ENCODE peak calls at places on chromosomes 16 and 17, in four cellular contexts. X is astrocyte of the spinal cord, L is lung, C is bronchial epithelial cell. K is an unnamed sample.

GRCh38 chr16:71853413-71853812 is 7.6 kb downstream of the ATXN1L start:
- DNase-seq in X (no peak), L (no peak), C (no peak), K (no peak)

GRCh38 chr16:154223-155030 is 2.0 kb downstream of the HBZ start:
- DNase-seq in X (peak; percentile 31), L (no peak), C (peak; percentile 19), K (no peak)

GRCh38 chr17:12463102-12463501 is 202.6 kb upstream of the MYOCD start:
- DNase-seq in X (peak; percentile 15), L (no peak), C (no peak), K (no peak)

GRCh38 chr16:66741131-66741900 is 10.1 kb downstream of the DYNC1LI2 start:
- DNase-seq in X (peak; percentile 96), L (peak; percentile 91), C (peak; percentile 88), K (no peak)

GRCh38 chr17:43721537-43722268 is 36.9 kb downstream of the SOST start:
- DNase-seq in X (no peak), L (no peak), C (no peak), K (no peak)

GRCh38 chr16:47377156-47377555 is 83.7 kb downstream of the ITFG1 start:
- DNase-seq in X (peak; percentile 29), L (no peak), C (peak; percentile 87), K (no peak)

GRCh38 chr17:45847747-45848146 is 3.1 kb downstream of the SPPL2C start:
- DNase-seq in X (no peak), L (no peak), C (no peak), K (no peak)

GRCh38 chr17:58632324-58633314 is 59.2 kb downstream of the TEX14 start:
- DNase-seq in X (no peak), L (no peak), C (no peak), K (no peak)

GRCh38 chr16:81261049-81261648 is 22.7 kb downstream of the BCO1 start:
- DNase-seq in X (no peak), L (no peak), C (peak; percentile 30), K (no peak)

GRCh38 chr17:16352838-16353701 is at the start of gene CENPV:
- DNase-seq in X (no peak), L (peak; percentile 40), C (no peak), K (no peak)

GRCh38 chr17:81576621-81577277 is 24.6 kb upstream of the FAAP100 start:
- DNase-seq in X (peak; percentile 89), L (no peak), C (peak; percentile 85), K (no peak)

GRCh38 chr17:4542726-4543191 is 12.4 kb downstream of the MYBBP1A start:
- DNase-seq in X (no peak), L (no peak), C (no peak), K (peak; percentile 38)

GRCh38 chr17:39926588-39927100 is 757 bp downstream of the ORMDL3 start:
- DNase-seq in X (peak; percentile 16), L (peak; percentile 65), C (peak; percentile 35), K (no peak)

GRCh38 chr17:61394630-61395408 is 4.8 kb upstream of the TBX2 start:
- DNase-seq in X (no peak), L (no peak), C (no peak), K (no peak)

GRCh38 chr17:18891541-18891940 is 33.6 kb downstream of the PRPSAP2 start:
- DNase-seq in X (no peak), L (no peak), C (no peak), K (no peak)

GRCh38 chr17:39110435-39111136 is 40.9 kb downstream of the PLXDC1 start:
- DNase-seq in X (no peak), L (no peak), C (no peak), K (no peak)

GRCh38 chr16:87380875-87381274 is 2.7 kb downstream of the FBXO31 start:
- DNase-seq in X (peak; percentile 49), L (no peak), C (no peak), K (no peak)

GRCh38 chr16:87006789-87007745 is 310.1 kb downstream of the C16orf95 start:
- DNase-seq in X (no peak), L (no peak), C (no peak), K (no peak)

GRCh38 chr17:65190467-65191095 is 53.4 kb downstream of the RGS9 start:
- DNase-seq in X (peak; percentile 58), L (no peak), C (peak; percentile 26), K (no peak)

GRCh38 chr17:45920083-45920482 is 25.7 kb downstream of the MAPT start:
- DNase-seq in X (no peak), L (no peak), C (no peak), K (no peak)

GRCh38 chr17:57999496-58000017 is 7.5 kb downstream of the SRSF1 start:
- DNase-seq in X (peak; percentile 83), L (no peak), C (peak; percentile 74), K (no peak)

GRCh38 chr17:80649672-80650338 is 105.2 kb downstream of the RPTOR start:
- DNase-seq in X (peak; percentile 64), L (peak; percentile 47), C (peak; percentile 81), K (no peak)

GRCh38 chr16:28596115-28596630 is 677 bp downstream of the SULT1A2 start:
- DNase-seq in X (no peak), L (no peak), C (no peak), K (no peak)

GRCh38 chr16:28596840-28597691 is at the start of gene SULT1A2:
- DNase-seq in X (no peak), L (peak; percentile 82), C (peak; percentile 57), K (no peak)

GRCh38 chr16:28592979-28593553 is 3.8 kb downstream of the SULT1A2 start:
- DNase-seq in X (no peak), L (no peak), C (no peak), K (peak; percentile 12)

GRCh38 chr16:28592511-28592910 is 4.3 kb downstream of the SULT1A2 start:
- DNase-seq in X (no peak), L (no peak), C (no peak), K (peak; percentile 16)

DNA sequence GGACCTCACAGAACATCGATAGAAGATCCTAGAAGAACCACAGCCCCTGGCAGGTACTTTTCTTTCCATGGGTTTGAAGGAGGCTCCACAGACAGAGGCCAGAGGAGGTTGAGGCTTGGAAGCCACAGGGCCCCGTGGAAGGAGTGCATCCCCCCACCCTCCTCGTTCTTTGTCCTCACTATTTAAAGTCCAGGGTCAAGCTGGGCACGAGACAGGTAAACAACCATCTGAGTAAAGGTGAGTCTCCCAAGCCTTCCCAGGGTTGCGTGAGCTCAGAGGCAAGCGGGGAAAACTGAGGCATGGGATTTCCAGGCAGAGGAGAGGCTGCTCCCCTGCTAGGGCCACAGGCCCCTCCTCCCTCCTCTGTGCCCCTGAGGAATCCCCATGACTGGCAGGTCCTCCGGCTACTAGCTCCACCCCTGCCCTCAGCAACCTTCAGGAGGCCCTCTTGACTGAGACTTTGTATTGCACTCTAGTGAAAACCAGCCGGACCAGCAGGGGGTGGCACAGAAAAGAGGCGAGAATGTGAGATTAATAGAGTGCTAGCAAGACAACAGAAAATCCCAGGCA is 927 bp upstream of the SULT1A2 start:
- DNase-seq in X (no peak), L (peak; percentile 54), C (no peak), K (no peak)
- TF ChIP-seq CTCF in X (no peak), L (no peak), C (no peak), K (no peak)

DNA sequence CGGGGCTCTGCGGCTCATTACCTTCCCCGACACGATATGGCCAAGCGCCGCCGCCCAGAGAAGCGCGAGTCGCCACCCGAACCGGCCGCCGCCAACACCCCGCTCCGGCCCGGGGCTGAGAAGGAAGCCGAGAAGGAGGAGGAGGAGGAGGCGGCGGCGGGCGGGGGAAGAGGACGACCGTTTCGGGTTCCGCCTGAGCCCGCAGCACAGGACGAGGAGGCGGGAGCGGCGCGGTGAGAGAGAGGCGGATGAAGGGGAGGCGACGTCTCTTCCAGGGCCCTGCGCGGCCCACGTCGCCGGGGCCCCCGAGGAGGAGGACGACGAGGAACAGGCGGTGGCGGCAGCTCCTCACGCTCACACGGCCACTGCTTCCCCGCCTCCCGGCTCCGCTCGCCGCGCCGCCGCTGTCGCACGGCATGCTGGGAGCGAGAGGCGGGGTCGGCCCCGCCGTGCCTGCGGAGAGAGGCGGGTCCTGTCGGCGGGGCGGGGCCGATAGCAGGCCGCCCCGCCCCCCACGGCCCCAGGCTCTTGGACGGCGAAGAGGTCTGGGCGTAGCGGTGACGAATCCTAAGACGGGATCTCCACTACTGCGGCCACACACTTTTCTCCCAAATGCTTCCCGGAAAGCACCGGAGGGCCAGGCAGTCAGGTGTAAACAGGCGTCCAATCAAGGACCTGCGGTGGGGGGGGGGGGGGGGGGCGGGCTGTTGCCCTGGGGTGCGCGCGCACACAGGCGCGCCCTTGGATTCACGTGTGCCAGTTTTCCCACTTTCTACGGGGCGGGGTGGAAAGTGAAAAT is 97.3 kb upstream of the METTL9 start:
- DNase-seq in X (peak; percentile 97), L (peak; percentile 93), C (peak; percentile 99), K (peak; percentile 93)
- TF ChIP-seq CTCF in X (no peak), L (no peak), C (no peak), K (no peak)

GRCh38 chr17:62819511-62820221 is 11.6 kb upstream of the MARCHF10 start:
- DNase-seq in X (peak; percentile 99), L (peak; percentile 76), C (peak; percentile 99), K (no peak)
- TF ChIP-seq CTCF in X (no peak), L (no peak), C (no peak), K (no peak)

GRCh38 chr16:85566502-85567100 is 46.5 kb upstream of the GSE1 start:
- DNase-seq in X (no peak), L (no peak), C (no peak), K (no peak)
- TF ChIP-seq CTCF in X (peak; percentile 23), L (no peak), C (no peak), K (no peak)

GRCh38 chr17:48561894-48562810 is 16.0 kb downstream of the HOXB4 start:
- DNase-seq in X (no peak), L (no peak), C (no peak), K (no peak)
- TF ChIP-seq CTCF in X (peak; percentile 49), L (no peak), C (no peak), K (peak; percentile 14)

DNA sequence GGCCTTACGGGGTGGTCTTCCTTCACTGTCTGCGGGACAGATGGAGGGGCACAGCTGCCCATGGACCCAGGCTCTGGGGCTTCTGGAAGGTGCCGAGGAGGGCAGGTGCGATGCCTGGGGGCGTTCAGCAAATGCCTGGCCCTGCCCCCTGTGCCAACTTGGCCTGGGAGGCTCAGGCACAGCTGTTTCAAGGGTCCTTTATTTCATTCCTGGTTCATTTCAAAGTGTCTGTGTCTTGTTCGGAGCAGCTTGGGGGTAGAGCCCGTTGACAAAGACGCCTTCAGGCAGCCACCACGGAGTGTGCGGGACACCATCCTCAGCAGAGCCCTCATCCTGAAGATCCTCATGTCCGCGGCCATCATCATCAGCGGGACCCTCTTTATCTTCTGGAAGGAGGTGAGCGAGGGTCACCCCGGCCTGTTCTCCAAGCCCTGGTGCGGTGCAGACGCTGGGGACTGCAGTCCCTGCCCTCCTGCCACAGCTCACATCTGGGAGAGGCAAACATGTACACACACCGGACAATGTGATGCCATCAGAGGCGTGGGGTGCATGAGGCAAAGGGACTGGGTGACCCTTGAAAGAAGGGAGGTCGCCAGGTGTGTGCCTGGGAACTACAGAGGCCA is 43.9 kb downstream of the MEAK7 start:
- DNase-seq in X (no peak), L (no peak), C (no peak), K (no peak)
- TF ChIP-seq CTCF in X (no peak), L (no peak), C (no peak), K (no peak)

DNA sequence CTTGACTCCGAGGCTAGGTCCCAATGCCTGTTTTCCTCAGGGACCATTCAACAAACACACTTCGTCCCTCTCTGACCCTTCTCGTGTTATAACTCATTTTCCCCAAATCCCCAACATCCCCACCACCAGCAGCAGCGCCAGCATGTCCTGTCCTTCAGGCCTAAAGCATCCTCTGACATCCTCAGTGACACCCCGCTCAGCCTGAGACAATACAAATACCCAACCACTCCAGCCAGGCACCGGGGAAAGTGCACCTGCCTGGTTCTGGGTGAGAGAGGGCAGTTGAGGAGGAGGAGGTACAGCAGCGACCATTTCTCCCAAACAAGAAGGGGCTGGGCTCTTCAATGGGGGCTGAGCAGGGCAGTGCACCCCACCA is 4.7 kb downstream of the MNT start:
- DNase-seq in X (no peak), L (no peak), C (no peak), K (no peak)
- TF ChIP-seq CTCF in X (no peak), L (no peak), C (no peak), K (no peak)